ENCODE peak calls at places on chromosomes 3 and 15, in nine cellular contexts. O, I, N, P, U, C, W, X and L are unnamed samples.

GRCh38 chr3:183680061-183680460 is 17.5 kb upstream of the YEATS2 start:
- DNase-seq in X (no peak), C (no peak), I (no peak), P (no peak), U (no peak), O (no peak), W (no peak), N (no peak), L (no peak)

GRCh38 chr15:100945006-100945405 is 25.8 kb downstream of the LRRK1 start:
- DNase-seq in N (no peak), O (no peak), W (no peak), C (no peak), X (no peak), I (no peak), U (no peak), P (no peak), L (no peak)

GRCh38 chr15:45549831-45550230 is 27.3 kb upstream of the SLC30A4 start:
- DNase-seq in P (no peak), X (no peak), O (no peak), I (no peak), N (peak; percentile 19), U (no peak), W (no peak), C (peak; percentile 58), L (no peak)

GRCh38 chr3:32901005-32901932 is 50.2 kb upstream of the CCR4 start:
- DNase-seq in P (no peak), W (no peak), U (no peak), X (no peak), C (peak; percentile 5), O (no peak), I (no peak), N (no peak), L (no peak)

GRCh38 chr15:59722451-59722850 is 33.3 kb upstream of the BNIP2 start:
- DNase-seq in P (no peak), I (no peak), C (no peak), O (no peak), U (no peak), N (no peak), W (no peak), X (no peak), L (peak; percentile 92)

GRCh38 chr3:70256566-70256965 is 55.9 kb downstream of the MDFIC2 start:
- DNase-seq in I (no peak), O (no peak), X (no peak), P (no peak), N (no peak), C (no peak), W (no peak), U (no peak), L (no peak)

GRCh38 chr15:80396094-80396493 is 8.1 kb upstream of the ARNT2 start:
- DNase-seq in U (no peak), X (no peak), O (no peak), C (no peak), I (no peak), P (no peak), W (no peak), N (no peak), L (peak; percentile 73)

GRCh38 chr3:12785096-12785495 is 11.4 kb upstream of the CAND2 start:
- DNase-seq in U (no peak), N (no peak), C (no peak), X (no peak), I (no peak), P (no peak), W (no peak), O (no peak), L (no peak)

GRCh38 chr3:113241292-113242033 is 30.1 kb downstream of the BOC start:
- DNase-seq in U (peak; percentile 42), O (peak; percentile 53), C (peak; percentile 93), X (no peak), N (no peak), I (no peak), W (no peak), P (peak; percentile 69), L (peak; percentile 92)

GRCh38 chr3:186515115-186515514 is 29.1 kb downstream of the CRYGS start:
- DNase-seq in N (no peak), X (no peak), P (no peak), I (no peak), O (no peak), W (no peak), C (no peak), U (no peak), L (no peak)

GRCh38 chr15:77126927-77127326 is 56.0 kb upstream of the TSPAN3 start:
- DNase-seq in W (no peak), P (no peak), N (no peak), X (no peak), O (no peak), I (no peak), U (no peak), C (no peak), L (no peak)

GRCh38 chr3:52845691-52846426 is 11.0 kb upstream of the MUSTN1 start:
- DNase-seq in I (no peak), O (no peak), U (no peak), N (no peak), W (no peak), X (no peak), P (no peak), C (no peak), L (no peak)

GRCh38 chr3:27090265-27091041 is 278.7 kb downstream of the NEK10 start:
- DNase-seq in C (no peak), W (no peak), I (no peak), P (no peak), X (no peak), O (no peak), U (no peak), N (peak; percentile 13), L (no peak)

GRCh38 chr3:182729903-182730674 is 63.2 kb upstream of the ATP11B start:
- DNase-seq in U (no peak), I (no peak), X (no peak), C (no peak), W (no peak), N (no peak), O (no peak), P (no peak), L (peak; percentile 49)

GRCh38 chr15:82663186-82663600 is 16.0 kb upstream of the CPEB1 start:
- DNase-seq in I (no peak), U (peak; percentile 68), O (no peak), W (no peak), X (no peak), P (peak; percentile 78), N (peak; percentile 39), C (peak; percentile 33), L (peak; percentile 90)

GRCh38 chr15:39499701-39500100 is 81.2 kb upstream of the THBS1 start:
- DNase-seq in P (no peak), I (no peak), X (no peak), U (no peak), O (no peak), N (no peak), W (no peak), C (no peak), L (no peak)

GRCh38 chr15:40430271-40430805 is 10.4 kb upstream of the BAHD1 start:
- DNase-seq in N (no peak), X (peak; percentile 49), C (peak; percentile 51), P (no peak), W (no peak), I (no peak), U (peak; percentile 65), O (no peak), L (peak; percentile 66)

GRCh38 chr15:75731248-75732100 is 18.8 kb upstream of the CSPG4 start:
- DNase-seq in N (peak; percentile 63), P (no peak), O (peak; percentile 73), U (no peak), C (no peak), X (no peak), I (no peak), W (no peak), L (peak; percentile 92)

GRCh38 chr15:89335289-89336041 is 841 bp upstream of the POLG start:
- DNase-seq in P (no peak), C (no peak), N (peak; percentile 32), U (no peak), W (peak; percentile 42), X (no peak), O (peak; percentile 21), I (peak; percentile 62), L (peak; percentile 90)

GRCh38 chr15:48062476-48062875 is 58.3 kb upstream of the SLC24A5 start:
- DNase-seq in P (no peak), O (no peak), N (peak; percentile 73), X (no peak), U (no peak), C (peak; percentile 71), W (no peak), I (peak; percentile 40), L (peak; percentile 56)

GRCh38 chr3:142909282-142909681 is 20.4 kb upstream of the PCOLCE2 start:
- DNase-seq in O (no peak), I (no peak), N (no peak), U (no peak), C (no peak), P (no peak), X (no peak), W (no peak), L (no peak)

GRCh38 chr15:30924353-30924752 is 20.6 kb downstream of the FAN1 start:
- DNase-seq in N (peak; percentile 85), P (no peak), C (peak; percentile 72), W (no peak), I (no peak), X (no peak), O (no peak), U (no peak), L (no peak)

GRCh38 chr15:99729920-99730319 is 3.3 kb downstream of the LYSMD4 start:
- DNase-seq in N (peak; percentile 72), O (peak; percentile 47), X (no peak), P (no peak), U (peak; percentile 60), C (peak; percentile 34), W (peak; percentile 72), I (no peak), L (peak; percentile 68)

GRCh38 chr3:144810150-144810549 is 838.5 kb downstream of the DIPK2A start:
- DNase-seq in W (no peak), C (no peak), X (no peak), U (no peak), P (no peak), O (no peak), N (no peak), I (no peak), L (no peak)

GRCh38 chr3:197600796-197601565 is 45.2 kb upstream of the BDH1 start:
- DNase-seq in P (no peak), C (peak; percentile 89), O (no peak), W (no peak), I (no peak), U (no peak), X (no peak), N (peak; percentile 31), L (peak; percentile 56)

GRCh38 chr3:133448478-133449122 is 48.7 kb downstream of the BFSP2 start:
- DNase-seq in C (no peak), O (no peak), W (peak; percentile 38), X (no peak), P (no peak), U (peak; percentile 41), N (peak; percentile 38), I (no peak), L (no peak)

GRCh38 chr15:29208352-29208751 is 61.3 kb downstream of the NSMCE3 start:
- DNase-seq in X (no peak), U (peak; percentile 59), P (no peak), C (peak; percentile 33), N (peak; percentile 57), W (no peak), I (peak; percentile 65), O (no peak), L (peak; percentile 93)

GRCh38 chr15:56524915-56525314 is 60.0 kb upstream of the MNS1 start:
- DNase-seq in C (peak; percentile 85), X (peak; percentile 31), P (no peak), N (peak; percentile 67), W (no peak), I (no peak), O (no peak), U (no peak), L (peak; percentile 65)

GRCh38 chr15:85383470-85384148 is 3.2 kb downstream of the AKAP13 start:
- DNase-seq in P (no peak), X (no peak), C (no peak), W (no peak), I (no peak), N (no peak), O (no peak), U (no peak), L (no peak)

GRCh38 chr3:64530434-64531049 is 157.3 kb downstream of the ADAMTS9 start:
- DNase-seq in C (peak; percentile 36), P (peak; percentile 70), N (peak; percentile 71), O (peak; percentile 74), X (peak; percentile 16), U (peak; percentile 59), I (peak; percentile 15), W (peak; percentile 61), L (peak; percentile 78)